ENCODE peak calls at places on chromosomes 6 and 20, in nine cellular contexts. One of them, this sample, is unnamed.

GRCh38 chr6:10552237-10552810 is 31.2 kb downstream of the GCNT2 start:
- DNase-seq in lower leg skin: no peak
- DNase-seq in iPS-NIHi11: no peak
- DNase-seq in KBM-7: no peak
- DNase-seq in activated gamma-delta T cell treated with Interleukin-2 at 50 U/mL for 16 hours: no peak
- DNase-seq in hepatic stellate cell: no peak
- DNase-seq in NCI-H345: no peak
- DNase-seq in NCI-H1436: no peak
- DNase-seq in HCT116: no peak
- DNase-seq in this sample: peak

GRCh38 chr6:29965873-29966601 is 23.7 kb downstream of the HLA-A start:
- DNase-seq in lower leg skin: peak
- DNase-seq in KBM-7: peak
- DNase-seq in NCI-H345: peak
- DNase-seq in hepatic stellate cell: no peak
- DNase-seq in NCI-H1436: peak
- DNase-seq in iPS-NIHi11: peak
- DNase-seq in HCT116: peak
- DNase-seq in activated gamma-delta T cell treated with Interleukin-2 at 50 U/mL for 16 hours: peak
- DNase-seq in this sample: peak

GRCh38 chr20:6519556-6519955 is 247.9 kb upstream of the BMP2 start:
- DNase-seq in NCI-H1436: no peak
- DNase-seq in NCI-H345: no peak
- DNase-seq in hepatic stellate cell: no peak
- DNase-seq in HCT116: no peak
- DNase-seq in iPS-NIHi11: no peak
- DNase-seq in activated gamma-delta T cell treated with Interleukin-2 at 50 U/mL for 16 hours: no peak
- DNase-seq in KBM-7: no peak
- DNase-seq in lower leg skin: no peak
- DNase-seq in this sample: no peak

GRCh38 chr6:41197234-41197633 is 3.7 kb downstream of the TREML2 start:
- DNase-seq in activated gamma-delta T cell treated with Interleukin-2 at 50 U/mL for 16 hours: no peak
- DNase-seq in iPS-NIHi11: no peak
- DNase-seq in HCT116: no peak
- DNase-seq in lower leg skin: no peak
- DNase-seq in hepatic stellate cell: no peak
- DNase-seq in KBM-7: no peak
- DNase-seq in NCI-H345: no peak
- DNase-seq in NCI-H1436: no peak
- DNase-seq in this sample: no peak

GRCh38 chr6:35167505-35167904 is 26.4 kb upstream of the TCP11 start:
- DNase-seq in activated gamma-delta T cell treated with Interleukin-2 at 50 U/mL for 16 hours: no peak
- DNase-seq in KBM-7: no peak
- DNase-seq in NCI-H345: no peak
- DNase-seq in lower leg skin: no peak
- DNase-seq in iPS-NIHi11: no peak
- DNase-seq in hepatic stellate cell: no peak
- DNase-seq in HCT116: no peak
- DNase-seq in NCI-H1436: no peak
- DNase-seq in this sample: no peak

GRCh38 chr20:52601295-52601971 is 370.7 kb upstream of the TSHZ2 start:
- DNase-seq in lower leg skin: peak
- DNase-seq in hepatic stellate cell: no peak
- DNase-seq in HCT116: no peak
- DNase-seq in iPS-NIHi11: no peak
- DNase-seq in NCI-H345: no peak
- DNase-seq in activated gamma-delta T cell treated with Interleukin-2 at 50 U/mL for 16 hours: no peak
- DNase-seq in KBM-7: no peak
- DNase-seq in NCI-H1436: no peak
- DNase-seq in this sample: no peak

GRCh38 chr6:12479885-12480284 is 189.7 kb downstream of the EDN1 start:
- DNase-seq in activated gamma-delta T cell treated with Interleukin-2 at 50 U/mL for 16 hours: no peak
- DNase-seq in iPS-NIHi11: no peak
- DNase-seq in KBM-7: no peak
- DNase-seq in HCT116: no peak
- DNase-seq in lower leg skin: no peak
- DNase-seq in NCI-H1436: no peak
- DNase-seq in NCI-H345: no peak
- DNase-seq in hepatic stellate cell: no peak
- DNase-seq in this sample: no peak

GRCh38 chr6:133806358-133806757 is 82.6 kb upstream of the TCF21 start:
- DNase-seq in activated gamma-delta T cell treated with Interleukin-2 at 50 U/mL for 16 hours: no peak
- DNase-seq in hepatic stellate cell: no peak
- DNase-seq in NCI-H345: no peak
- DNase-seq in lower leg skin: no peak
- DNase-seq in KBM-7: no peak
- DNase-seq in NCI-H1436: no peak
- DNase-seq in iPS-NIHi11: no peak
- DNase-seq in HCT116: no peak
- DNase-seq in this sample: no peak

GRCh38 chr6:116060572-116061283 is at the start of gene FRK:
- DNase-seq in NCI-H1436: peak
- DNase-seq in HCT116: peak
- DNase-seq in lower leg skin: no peak
- DNase-seq in NCI-H345: no peak
- DNase-seq in KBM-7: no peak
- DNase-seq in activated gamma-delta T cell treated with Interleukin-2 at 50 U/mL for 16 hours: no peak
- DNase-seq in iPS-NIHi11: no peak
- DNase-seq in hepatic stellate cell: no peak
- DNase-seq in this sample: peak

GRCh38 chr6:16754864-16755263 is 6.4 kb downstream of the ATXN1 start:
- DNase-seq in NCI-H1436: no peak
- DNase-seq in hepatic stellate cell: no peak
- DNase-seq in lower leg skin: no peak
- DNase-seq in activated gamma-delta T cell treated with Interleukin-2 at 50 U/mL for 16 hours: no peak
- DNase-seq in iPS-NIHi11: no peak
- DNase-seq in NCI-H345: no peak
- DNase-seq in KBM-7: no peak
- DNase-seq in HCT116: no peak
- DNase-seq in this sample: peak

GRCh38 chr20:21272279-21272678 is 30.9 kb upstream of the XRN2 start:
- DNase-seq in HCT116: no peak
- DNase-seq in activated gamma-delta T cell treated with Interleukin-2 at 50 U/mL for 16 hours: no peak
- DNase-seq in iPS-NIHi11: no peak
- DNase-seq in NCI-H1436: no peak
- DNase-seq in hepatic stellate cell: no peak
- DNase-seq in KBM-7: no peak
- DNase-seq in NCI-H345: no peak
- DNase-seq in lower leg skin: no peak
- DNase-seq in this sample: no peak

GRCh38 chr6:99613705-99614429 is 7.2 kb downstream of the PRDM13 start:
- DNase-seq in lower leg skin: no peak
- DNase-seq in hepatic stellate cell: no peak
- DNase-seq in NCI-H345: peak
- DNase-seq in iPS-NIHi11: peak
- DNase-seq in KBM-7: no peak
- DNase-seq in HCT116: no peak
- DNase-seq in NCI-H1436: no peak
- DNase-seq in activated gamma-delta T cell treated with Interleukin-2 at 50 U/mL for 16 hours: no peak
- DNase-seq in this sample: no peak

GRCh38 chr6:147933201-147933600 is 409.4 kb upstream of the SASH1 start:
- DNase-seq in NCI-H345: no peak
- DNase-seq in KBM-7: no peak
- DNase-seq in HCT116: no peak
- DNase-seq in lower leg skin: no peak
- DNase-seq in iPS-NIHi11: no peak
- DNase-seq in activated gamma-delta T cell treated with Interleukin-2 at 50 U/mL for 16 hours: no peak
- DNase-seq in NCI-H1436: no peak
- DNase-seq in hepatic stellate cell: no peak
- DNase-seq in this sample: no peak

GRCh38 chr6:138656278-138656803 is 117.2 kb upstream of the CCDC28A start:
- DNase-seq in NCI-H345: no peak
- DNase-seq in iPS-NIHi11: no peak
- DNase-seq in hepatic stellate cell: no peak
- DNase-seq in HCT116: no peak
- DNase-seq in lower leg skin: no peak
- DNase-seq in NCI-H1436: no peak
- DNase-seq in activated gamma-delta T cell treated with Interleukin-2 at 50 U/mL for 16 hours: no peak
- DNase-seq in KBM-7: no peak
- DNase-seq in this sample: no peak

GRCh38 chr6:105753184-105754097 is 332.7 kb upstream of the PRDM1 start:
- DNase-seq in NCI-H345: peak
- DNase-seq in iPS-NIHi11: no peak
- DNase-seq in hepatic stellate cell: no peak
- DNase-seq in NCI-H1436: no peak
- DNase-seq in lower leg skin: peak
- DNase-seq in HCT116: peak
- DNase-seq in activated gamma-delta T cell treated with Interleukin-2 at 50 U/mL for 16 hours: no peak
- DNase-seq in KBM-7: no peak
- DNase-seq in this sample: peak

GRCh38 chr6:40353967-40354452 is 233.2 kb downstream of the LRFN2 start:
- DNase-seq in lower leg skin: no peak
- DNase-seq in KBM-7: no peak
- DNase-seq in NCI-H1436: no peak
- DNase-seq in hepatic stellate cell: no peak
- DNase-seq in NCI-H345: no peak
- DNase-seq in iPS-NIHi11: no peak
- DNase-seq in activated gamma-delta T cell treated with Interleukin-2 at 50 U/mL for 16 hours: no peak
- DNase-seq in HCT116: no peak
- DNase-seq in this sample: no peak

GRCh38 chr20:37231970-37232620 is 29.5 kb downstream of the GHRH start:
- DNase-seq in HCT116: no peak
- DNase-seq in NCI-H345: no peak
- DNase-seq in hepatic stellate cell: no peak
- DNase-seq in KBM-7: no peak
- DNase-seq in activated gamma-delta T cell treated with Interleukin-2 at 50 U/mL for 16 hours: no peak
- DNase-seq in iPS-NIHi11: no peak
- DNase-seq in lower leg skin: no peak
- DNase-seq in NCI-H1436: no peak
- DNase-seq in this sample: no peak

GRCh38 chr6:117840541-117840983 is 66.5 kb upstream of the SLC35F1 start:
- DNase-seq in NCI-H345: peak
- DNase-seq in activated gamma-delta T cell treated with Interleukin-2 at 50 U/mL for 16 hours: no peak
- DNase-seq in iPS-NIHi11: peak
- DNase-seq in NCI-H1436: no peak
- DNase-seq in HCT116: peak
- DNase-seq in hepatic stellate cell: no peak
- DNase-seq in lower leg skin: no peak
- DNase-seq in KBM-7: peak
- DNase-seq in this sample: no peak

GRCh38 chr6:1418471-1419191 is 29.3 kb downstream of the FOXF2 start:
- DNase-seq in NCI-H345: no peak
- DNase-seq in activated gamma-delta T cell treated with Interleukin-2 at 50 U/mL for 16 hours: no peak
- DNase-seq in lower leg skin: no peak
- DNase-seq in HCT116: no peak
- DNase-seq in hepatic stellate cell: no peak
- DNase-seq in iPS-NIHi11: no peak
- DNase-seq in KBM-7: no peak
- DNase-seq in NCI-H1436: no peak
- DNase-seq in this sample: no peak

GRCh38 chr6:51268666-51269065 is 450.0 kb downstream of the TFAP2B start:
- DNase-seq in NCI-H1436: no peak
- DNase-seq in NCI-H345: no peak
- DNase-seq in iPS-NIHi11: no peak
- DNase-seq in hepatic stellate cell: no peak
- DNase-seq in lower leg skin: no peak
- DNase-seq in KBM-7: no peak
- DNase-seq in HCT116: no peak
- DNase-seq in activated gamma-delta T cell treated with Interleukin-2 at 50 U/mL for 16 hours: no peak
- DNase-seq in this sample: no peak

GRCh38 chr6:97958143-97958542 is 675.1 kb upstream of the MMS22L start:
- DNase-seq in hepatic stellate cell: no peak
- DNase-seq in activated gamma-delta T cell treated with Interleukin-2 at 50 U/mL for 16 hours: no peak
- DNase-seq in HCT116: no peak
- DNase-seq in NCI-H1436: no peak
- DNase-seq in KBM-7: no peak
- DNase-seq in lower leg skin: no peak
- DNase-seq in NCI-H345: no peak
- DNase-seq in iPS-NIHi11: peak
- DNase-seq in this sample: no peak

GRCh38 chr6:6717008-6717763 is 128.7 kb downstream of the LY86 start:
- DNase-seq in lower leg skin: no peak
- DNase-seq in NCI-H345: no peak
- DNase-seq in hepatic stellate cell: no peak
- DNase-seq in iPS-NIHi11: no peak
- DNase-seq in HCT116: no peak
- DNase-seq in NCI-H1436: no peak
- DNase-seq in KBM-7: no peak
- DNase-seq in activated gamma-delta T cell treated with Interleukin-2 at 50 U/mL for 16 hours: no peak
- DNase-seq in this sample: no peak

GRCh38 chr20:42963796-42964195 is 225.9 kb downstream of the PTPRT start:
- DNase-seq in NCI-H1436: no peak
- DNase-seq in KBM-7: no peak
- DNase-seq in hepatic stellate cell: no peak
- DNase-seq in activated gamma-delta T cell treated with Interleukin-2 at 50 U/mL for 16 hours: no peak
- DNase-seq in iPS-NIHi11: peak
- DNase-seq in lower leg skin: no peak
- DNase-seq in HCT116: no peak
- DNase-seq in NCI-H345: no peak
- DNase-seq in this sample: no peak

GRCh38 chr6:34580707-34581560 is 24.8 kb upstream of the SPDEF start:
- DNase-seq in activated gamma-delta T cell treated with Interleukin-2 at 50 U/mL for 16 hours: no peak
- DNase-seq in HCT116: no peak
- DNase-seq in hepatic stellate cell: no peak
- DNase-seq in KBM-7: no peak
- DNase-seq in NCI-H1436: no peak
- DNase-seq in iPS-NIHi11: no peak
- DNase-seq in NCI-H345: no peak
- DNase-seq in lower leg skin: no peak
- DNase-seq in this sample: no peak

GRCh38 chr6:1821188-1822183 is 211.8 kb downstream of the FOXC1 start:
- DNase-seq in iPS-NIHi11: no peak
- DNase-seq in activated gamma-delta T cell treated with Interleukin-2 at 50 U/mL for 16 hours: no peak
- DNase-seq in lower leg skin: no peak
- DNase-seq in KBM-7: no peak
- DNase-seq in HCT116: no peak
- DNase-seq in hepatic stellate cell: no peak
- DNase-seq in NCI-H1436: peak
- DNase-seq in NCI-H345: peak
- DNase-seq in this sample: no peak